ENCODE peak calls at places on chromosomes 2 and 18, in seven cellular contexts. V, Y, T, C, P, O and D are unnamed samples.

GRCh38 chr2:188345439-188345838 is 53.8 kb downstream of the GULP1 start:
- DNase-seq in V (no peak), Y (no peak), T (no peak), C (no peak), P (no peak), O (no peak), D (no peak)

GRCh38 chr2:72036173-72036545 is 111.5 kb downstream of the CYP26B1 start:
- DNase-seq in V (no peak), Y (no peak), T (no peak), C (no peak), P (no peak), O (no peak), D (no peak)

GRCh38 chr18:3832211-3832610 is 382.2 kb downstream of the TGIF1 start:
- DNase-seq in V (no peak), Y (no peak), T (no peak), C (no peak), P (no peak), O (peak), D (no peak)

GRCh38 chr2:236663267-236663666 is 93.6 kb downstream of the ACKR3 start:
- DNase-seq in V (no peak), Y (no peak), T (no peak), C (peak), P (no peak), O (no peak), D (no peak)

GRCh38 chr2:43223412-43224040 is 2.9 kb downstream of the ZFP36L2 start:
- DNase-seq in V (no peak), Y (no peak), T (no peak), C (peak), P (no peak), O (no peak), D (no peak)

GRCh38 chr18:77191241-77191751 is 58.4 kb upstream of the GALR1 start:
- DNase-seq in V (no peak), Y (no peak), T (peak), C (peak), P (no peak), O (no peak), D (no peak)

GRCh38 chr2:70596739-70597138 is 43.1 kb upstream of the TGFA start:
- DNase-seq in V (no peak), Y (no peak), T (no peak), C (no peak), P (no peak), O (no peak), D (no peak)

GRCh38 chr2:180647651-180648050 is 332.8 kb upstream of the UBE2E3 start:
- DNase-seq in V (no peak), Y (no peak), T (no peak), C (no peak), P (no peak), O (no peak), D (no peak)

GRCh38 chr18:79517322-79517721 is 121.6 kb downstream of the NFATC1 start:
- DNase-seq in V (peak), Y (no peak), T (no peak), C (no peak), P (no peak), O (no peak), D (no peak)

GRCh38 chr2:30798536-30798991 is 8.7 kb downstream of the CAPN13 start:
- DNase-seq in V (peak), Y (no peak), T (no peak), C (no peak), P (no peak), O (peak), D (peak)

GRCh38 chr18:9876867-9877654 is 8.7 kb upstream of the TXNDC2 start:
- DNase-seq in V (peak), Y (no peak), T (peak), C (peak), P (no peak), O (no peak), D (no peak)

GRCh38 chr2:63977904-63978303 is 41.3 kb downstream of the VPS54 start:
- DNase-seq in V (peak), Y (no peak), T (no peak), C (no peak), P (no peak), O (no peak), D (no peak)

GRCh38 chr2:241796610-241797138 is 12.3 kb upstream of the NEU4 start:
- DNase-seq in V (no peak), Y (no peak), T (no peak), C (no peak), P (no peak), O (no peak), D (no peak)

GRCh38 chr2:240339411-240340360 is 95.8 kb upstream of the GPC1 start:
- DNase-seq in V (no peak), Y (no peak), T (no peak), C (no peak), P (no peak), O (no peak), D (no peak)

GRCh38 chr2:100193334-100193733 is 50.9 kb upstream of the AFF3 start:
- DNase-seq in V (no peak), Y (no peak), T (no peak), C (no peak), P (no peak), O (no peak), D (no peak)

GRCh38 chr2:43324589-43325447 is 98.4 kb upstream of the ZFP36L2 start:
- DNase-seq in V (no peak), Y (no peak), T (no peak), C (no peak), P (no peak), O (no peak), D (no peak)

GRCh38 chr2:42931147-42931817 is 138.9 kb upstream of the HAAO start:
- DNase-seq in V (no peak), Y (no peak), T (no peak), C (no peak), P (no peak), O (no peak), D (no peak)

GRCh38 chr2:207317358-207317984 is 151.7 kb upstream of the KLF7 start:
- DNase-seq in V (no peak), Y (no peak), T (no peak), C (peak), P (no peak), O (no peak), D (no peak)

GRCh38 chr2:64727013-64727767 is 73.5 kb upstream of the SERTAD2 start:
- DNase-seq in V (no peak), Y (no peak), T (no peak), C (no peak), P (no peak), O (no peak), D (no peak)

GRCh38 chr2:196137271-196137670 is 34.1 kb downstream of the STK17B start:
- DNase-seq in V (no peak), Y (no peak), T (no peak), C (no peak), P (no peak), O (no peak), D (no peak)

GRCh38 chr2:67399831-67400489 is 2.8 kb downstream of the ETAA1 start:
- DNase-seq in V (no peak), Y (no peak), T (no peak), C (peak), P (no peak), O (no peak), D (no peak)

GRCh38 chr2:151777911-151778310 is 43.6 kb upstream of the NEB start:
- DNase-seq in V (no peak), Y (no peak), T (no peak), C (no peak), P (no peak), O (no peak), D (no peak)

GRCh38 chr18:6629635-6630140 is 99.8 kb upstream of the ARHGAP28 start:
- DNase-seq in V (no peak), Y (no peak), T (no peak), C (peak), P (no peak), O (no peak), D (no peak)

GRCh38 chr2:136361521-136361920 is 243.6 kb upstream of the CXCR4 start:
- DNase-seq in V (peak), Y (no peak), T (no peak), C (no peak), P (no peak), O (peak), D (peak)

GRCh38 chr2:138997849-138998517 is 217.8 kb upstream of the NXPH2 start:
- DNase-seq in V (no peak), Y (no peak), T (no peak), C (peak), P (no peak), O (no peak), D (no peak)